ENCODE peak calls at places on chromosome X, in six cellular contexts. B, T, K, E, X and C are unnamed samples.

GRCh38 chrX:68307767-68308166 is 125.5 kb downstream of the OPHN1 start:
- DNase-seq in T (no peak), K (no peak), B (peak; percentile 22), E (peak; percentile 75), X (no peak), C (peak; percentile 77)

GRCh38 chrX:46965125-46965758 is 53.0 kb downstream of the JADE3 start:
- DNase-seq in K (no peak), T (no peak), B (no peak), X (no peak), E (peak; percentile 73), C (peak; percentile 65)

GRCh38 chrX:1249101-1249887 is 19.3 kb upstream of the CSF2RA start:
- DNase-seq in T (peak; percentile 36), K (peak; percentile 70), X (no peak), E (no peak), B (peak; percentile 60), C (peak; percentile 16)

GRCh38 chrX:31629195-31629594 is 557.4 kb upstream of the FTHL17 start:
- DNase-seq in X (no peak), B (no peak), T (no peak), K (no peak), E (no peak), C (no peak)

GRCh38 chrX:132822634-132823012 is 135.8 kb downstream of the HS6ST2 start:
- DNase-seq in K (no peak), E (no peak), X (no peak), T (no peak), B (no peak), C (no peak)

GRCh38 chrX:18725316-18725943 is 18.0 kb downstream of the PPEF1 start:
- DNase-seq in E (no peak), X (no peak), T (no peak), K (no peak), B (no peak), C (no peak)

GRCh38 chrX:45622538-45622937 is 421.9 kb upstream of the DIPK2B start:
- DNase-seq in T (no peak), B (no peak), E (peak; percentile 65), X (no peak), K (peak; percentile 77), C (peak; percentile 18)

GRCh38 chrX:150926304-150926703 is 27.8 kb upstream of the CD99L2 start:
- DNase-seq in K (no peak), B (no peak), E (no peak), T (no peak), X (no peak), C (no peak)

GRCh38 chrX:56402207-56402606 is 161.2 kb upstream of the UBQLN2 start:
- DNase-seq in K (no peak), E (no peak), T (no peak), B (no peak), X (no peak), C (no peak)

GRCh38 chrX:41602946-41603345 is 85.8 kb upstream of the GPR34 start:
- DNase-seq in T (no peak), K (no peak), X (no peak), B (no peak), E (peak; percentile 9), C (no peak)

GRCh38 chrX:132181364-132181763 is 37.9 kb downstream of the RAP2C start:
- DNase-seq in K (no peak), B (no peak), X (peak; percentile 35), T (no peak), E (no peak), C (no peak)

GRCh38 chrX:68175569-68175968 is 257.7 kb downstream of the OPHN1 start:
- DNase-seq in E (peak; percentile 72), B (no peak), K (no peak), X (no peak), T (no peak), C (peak; percentile 55)

GRCh38 chrX:96576358-96576757 is 108.3 kb upstream of the DIAPH2 start:
- DNase-seq in E (peak; percentile 43), X (no peak), B (no peak), K (no peak), T (no peak), C (no peak)

GRCh38 chrX:138748480-138748879 is 37.0 kb upstream of the FGF13 start:
- DNase-seq in T (no peak), K (no peak), E (peak; percentile 6), X (no peak), B (peak; percentile 3), C (peak; percentile 12)
- TF ChIP-seq CTCF in T (peak; percentile 40), K (no peak), E (peak; percentile 48), X (no peak), B (peak; percentile 40), C (peak; percentile 37)

GRCh38 chrX:66017659-66018170 is 22.2 kb downstream of the VSIG4 start:
- DNase-seq in B (no peak), T (peak; percentile 34), X (no peak), E (no peak), K (no peak), C (no peak)
- H3K4me3 ChIP-seq in B (no peak overlapping the region), T (no peak overlapping the region), X (peak overlapping the region; percentile 6), E (no peak overlapping the region), K (no peak overlapping the region), C (no peak overlapping the region)

GRCh38 chrX:34426334-34426733 is 230.8 kb downstream of the TMEM47 start:
- DNase-seq in E (no peak), X (no peak), B (no peak), K (no peak), T (no peak), C (no peak)
- TF ChIP-seq CTCF in E (no peak), X (no peak), B (no peak), K (no peak), T (no peak), C (no peak)

DNA sequence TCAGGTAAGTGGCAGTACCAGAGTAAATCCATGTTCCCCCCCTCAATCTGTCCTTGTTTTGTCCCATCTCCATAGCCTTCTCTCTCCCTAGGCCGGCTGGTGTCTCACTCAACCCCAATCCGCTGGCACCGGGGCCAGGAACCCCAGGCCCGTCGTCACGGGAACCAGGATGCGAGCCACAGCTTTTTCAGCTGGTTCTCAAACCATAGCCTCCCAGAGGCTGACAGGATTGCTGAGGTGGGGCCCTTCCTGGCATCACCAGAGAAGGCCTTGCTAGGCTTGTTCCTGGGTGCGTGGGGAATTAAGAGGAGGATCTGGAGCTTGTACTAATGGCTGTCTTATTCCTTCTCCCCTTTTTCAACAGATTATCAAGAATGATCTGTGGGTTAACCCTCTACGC is 2.7 kb downstream of the TSPYL2 start:
- DNase-seq in B (no peak), T (no peak), E (no peak), X (no peak), K (no peak), C (no peak)
- H3K4me3 ChIP-seq in B (no peak overlapping the region), T (no peak overlapping the region), E (no peak overlapping the region), X (peak overlapping the region; percentile 85), K (peak overlapping the region; percentile 70), C (no peak overlapping the region)

GRCh38 chrX:10759400-10759799 is 139.0 kb upstream of the MID1 start:
- DNase-seq in X (no peak), K (no peak), E (no peak), B (no peak), T (no peak), C (no peak)
- TF ChIP-seq CTCF in X (no peak), K (no peak), E (no peak), B (no peak), T (no peak), C (no peak)

GRCh38 chrX:74923942-74924448 is 1.3 kb downstream of the NEXMIF start:
- DNase-seq in X (no peak), B (no peak), T (peak; percentile 19), E (no peak), K (no peak), C (no peak)
- H3K4me3 ChIP-seq in X (peak overlapping the region; percentile 69), B (peak overlapping the region; percentile 49), T (peak overlapping the region; percentile 42), E (no peak overlapping the region), K (no peak overlapping the region), C (no peak overlapping the region)

GRCh38 chrX:119696251-119696890 is 3.4 kb upstream of the SEPTIN6 start:
- DNase-seq in T (no peak), E (no peak), B (no peak), K (no peak), X (no peak), C (no peak)

GRCh38 chrX:119693996-119694451 is 1.1 kb upstream of the SEPTIN6 start:
- DNase-seq in X (no peak), K (no peak), B (no peak), T (no peak), E (no peak), C (no peak)

GRCh38 chrX:119695535-119696050 is 2.6 kb upstream of the SEPTIN6 start:
- DNase-seq in B (no peak), T (no peak), X (no peak), K (no peak), E (no peak), C (no peak)

GRCh38 chrX:119693032-119693995 is at the start of gene SEPTIN6:
- DNase-seq in K (no peak), X (peak; percentile 36), B (peak; percentile 75), E (peak; percentile 52), T (peak; percentile 71), C (peak; percentile 73)

GRCh38 chrX:119694601-119695534 is 1.9 kb upstream of the SEPTIN6 start:
- DNase-seq in T (no peak), K (no peak), X (no peak), B (peak; percentile 42), E (no peak), C (no peak)
- TF ChIP-seq CTCF in T (no peak), K (no peak), X (no peak), B (no peak), E (no peak), C (no peak)